ENCODE peak calls at places on chromosomes 1 and 21, in four cellular contexts. Z is WERI-Rb-1, U is left lung, B is mammary epithelial cell. K is an unnamed sample.
A peak's percentile ranks its signal among the peaks of the same experiment; 100 is the strongest.

GRCh38 chr1:62784509-62785365 is 805 bp downstream of the ATG4C start:
- DNase-seq in U (no peak), Z (no peak), B (peak; percentile 11), K (no peak)

GRCh38 chr1:64703600-64703999 is 41.3 kb upstream of the RAVER2 start:
- DNase-seq in Z (no peak), B (peak; percentile 41), U (no peak), K (no peak)

GRCh38 chr1:245488346-245489110 is 333.7 kb downstream of the KIF26B start:
- DNase-seq in B (no peak), Z (peak; percentile 20), U (no peak), K (no peak)

GRCh38 chr1:215529111-215529510 is 38.0 kb upstream of the KCTD3 start:
- DNase-seq in Z (no peak), B (no peak), U (no peak), K (no peak)

GRCh38 chr1:223711173-223711572 is 1.2 kb upstream of the CAPN2 start:
- DNase-seq in Z (no peak), U (no peak), B (peak; percentile 50), K (no peak)

GRCh38 chr1:9251501-9251900 is 16.9 kb downstream of the H6PD start:
- DNase-seq in B (no peak), U (no peak), Z (peak; percentile 93), K (no peak)

GRCh38 chr1:200558866-200559459 is 61.6 kb downstream of the KIF14 start:
- DNase-seq in U (no peak), B (peak; percentile 35), Z (peak; percentile 57), K (no peak)

GRCh38 chr1:43822040-43822439 is 111.6 kb upstream of the ARTN start:
- DNase-seq in Z (no peak), B (peak; percentile 81), U (no peak), K (no peak)

GRCh38 chr1:240280560-240281322 is 189.1 kb downstream of the FMN2 start:
- DNase-seq in U (no peak), Z (no peak), B (no peak), K (no peak)

GRCh38 chr21:42818328-42818749 is 61.0 kb downstream of the WDR4 start:
- DNase-seq in B (peak; percentile 45), Z (peak; percentile 56), U (peak; percentile 65), K (no peak)

GRCh38 chr1:199399996-199400714 is 627.4 kb upstream of the NR5A2 start:
- DNase-seq in B (no peak), U (no peak), Z (no peak), K (no peak)

GRCh38 chr1:182392045-182393028 is 747 bp upstream of the GLUL start:
- DNase-seq in U (no peak), B (peak; percentile 17), Z (no peak), K (no peak)

GRCh38 chr1:182389619-182390047 is 2.0 kb downstream of the GLUL start:
- DNase-seq in U (no peak), Z (no peak), B (peak; percentile 20), K (no peak)

GRCh38 chr1:182391028-182391361 is 595 bp downstream of the GLUL start:
- DNase-seq in Z (no peak), B (no peak), U (no peak), K (no peak)

GRCh38 chr1:182394055-182394775 is 2.6 kb upstream of the GLUL start:
- DNase-seq in U (no peak), Z (no peak), B (no peak), K (no peak)

GRCh38 chr1:182391362-182392044 is at the start of gene GLUL:
- DNase-seq in U (peak; percentile 94), B (peak; percentile 88), Z (peak; percentile 85), K (peak; percentile 63)
- TF ChIP-seq CTCF in U (no peak), B (peak; percentile 17), Z (no peak), K (no peak)

DNA sequence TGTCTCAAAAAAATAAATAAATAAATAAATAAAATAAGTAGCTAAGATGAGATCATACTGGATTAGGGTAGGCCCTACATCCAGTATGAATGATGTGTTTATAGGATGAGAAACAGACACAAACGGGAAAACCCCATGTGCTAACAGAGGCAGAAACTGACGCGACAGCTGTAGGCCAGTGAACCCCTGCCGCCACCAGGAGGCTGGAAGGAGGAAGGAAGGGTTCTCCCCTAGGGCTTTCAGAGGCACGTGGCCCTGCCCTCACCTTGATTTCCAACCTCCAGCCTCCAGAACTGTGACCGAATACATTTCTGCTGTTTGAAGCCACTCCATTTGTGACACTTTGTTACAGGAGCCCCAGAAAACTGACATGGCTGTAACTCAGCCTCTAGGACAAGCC is 38.5 kb downstream of the CHD5 start:
- DNase-seq in U (no peak), Z (peak; percentile 43), B (peak; percentile 30), K (no peak)
- TF ChIP-seq CTCF in U (no peak), Z (peak; percentile 25), B (no peak), K (no peak)

GRCh38 chr1:208081972-208082371 is 162.2 kb downstream of the PLXNA2 start:
- DNase-seq in U (no peak), Z (no peak), B (no peak), K (no peak)
- TF ChIP-seq CTCF in U (no peak), Z (no peak), B (no peak), K (no peak)

DNA sequence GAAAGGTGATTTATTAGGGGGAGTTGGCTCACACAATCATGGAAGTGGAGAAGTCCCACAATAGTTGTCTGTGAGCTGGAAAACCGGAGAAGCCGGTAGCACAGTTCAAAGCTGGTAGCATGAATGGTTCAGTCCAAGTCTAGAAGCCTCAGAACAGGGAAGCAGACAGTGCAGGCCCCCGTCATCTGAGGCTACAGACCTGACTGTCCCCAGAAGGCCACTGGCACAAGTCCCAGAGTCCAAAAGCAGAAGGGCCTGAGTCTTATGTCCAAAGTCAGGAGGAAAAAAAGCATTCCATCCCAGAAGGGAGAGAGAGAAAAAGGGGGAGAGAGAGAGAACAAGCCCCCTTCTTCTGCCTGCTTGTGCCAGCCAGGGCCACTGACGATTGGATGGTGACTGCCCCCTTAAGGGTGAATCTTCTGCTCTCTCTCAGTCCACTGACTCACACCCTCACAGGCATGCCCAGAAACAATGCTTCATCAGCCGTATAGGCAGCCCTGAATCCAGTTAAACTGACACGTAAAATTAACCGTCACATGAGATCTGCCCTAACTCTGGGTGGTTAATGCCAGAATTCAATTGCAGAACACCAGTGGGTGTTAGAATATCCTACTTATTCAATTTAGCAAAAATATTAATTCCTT is 49.3 kb upstream of the POU2F1 start:
- DNase-seq in B (peak; percentile 76), Z (no peak), U (no peak), K (no peak)
- TF ChIP-seq CTCF in B (no peak), Z (no peak), U (no peak), K (no peak)

GRCh38 chr21:15363921-15364320 is 299.1 kb upstream of the NRIP1 start:
- DNase-seq in Z (no peak), U (no peak), B (peak; percentile 40), K (no peak)
- TF ChIP-seq CTCF in Z (no peak), U (no peak), B (no peak), K (no peak)

DNA sequence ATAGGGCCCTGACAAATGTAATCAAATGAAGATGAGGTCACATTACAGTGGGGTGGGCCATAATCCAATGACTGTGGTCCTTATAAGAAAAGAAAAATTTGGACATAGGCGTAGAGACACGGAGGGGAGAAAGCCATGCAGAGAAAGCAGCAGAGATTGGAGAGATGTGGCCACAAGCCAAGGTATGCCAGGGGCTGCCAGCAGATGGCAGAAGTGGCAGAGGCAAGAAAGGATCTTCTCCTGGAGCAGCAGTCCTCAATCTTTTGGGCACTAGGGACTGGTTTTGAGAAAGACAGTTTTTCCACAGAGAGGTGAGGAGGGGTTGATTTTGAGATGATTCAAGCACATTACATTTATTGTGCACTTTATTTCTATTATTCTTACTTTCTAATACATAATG is 355.1 kb downstream of the NPHP4 start:
- DNase-seq in Z (peak; percentile 41), U (no peak), B (no peak), K (no peak)
- TF ChIP-seq CTCF in Z (peak; percentile 87), U (no peak), B (peak; percentile 78), K (no peak)

DNA sequence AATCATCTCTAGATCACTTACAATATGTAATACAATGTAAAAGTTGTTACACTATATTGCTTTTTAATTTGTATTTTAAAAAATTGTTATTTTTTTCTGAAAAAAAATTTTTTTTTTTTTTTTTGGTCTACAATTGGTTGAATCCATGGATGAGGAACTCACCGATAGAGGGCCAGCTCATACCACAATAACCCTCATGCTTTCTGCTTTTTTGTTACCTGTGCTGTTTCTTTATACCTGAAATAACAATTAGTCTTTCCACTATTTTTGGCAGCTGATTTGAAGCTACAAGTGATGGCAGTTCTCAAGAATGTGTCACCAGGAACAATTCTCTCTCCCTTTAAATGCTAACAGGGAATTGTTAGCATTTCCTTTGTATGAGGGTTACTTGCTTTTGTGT is 12.0 kb downstream of the SMG7 start:
- DNase-seq in B (no peak), U (no peak), Z (no peak), K (no peak)
- TF ChIP-seq CTCF in B (peak; percentile 52), U (no peak), Z (no peak), K (no peak)

GRCh38 chr21:29501451-29501850 is 202.7 kb downstream of the BACH1 start:
- DNase-seq in U (no peak), Z (no peak), B (no peak), K (no peak)
- TF ChIP-seq CTCF in U (no peak), Z (no peak), B (no peak), K (no peak)

K was measured in activated B cell treated with CpG ODN at 0.5 μM for 24 hours.